ENCODE peak calls at places on chromosomes 6 and 20, in five cellular contexts. C is mesenchymal stem cell, W is trophoblast cell, Q is neuronal stem cell, P is mesendoderm. B is an unnamed sample.

GRCh38 chr20:18263723-18264122 is 24.6 kb upstream of the ZNF133 start:
- DNase-seq in C (no peak), W (peak; percentile 51), Q (no peak), P (peak; percentile 51), B (no peak)

GRCh38 chr20:49323622-49324238 is 45.9 kb upstream of the ZNFX1 start:
- DNase-seq in C (peak; percentile 74), W (peak; percentile 38), Q (no peak), P (peak; percentile 84), B (peak; percentile 74)

GRCh38 chr6:42402184-42402583 is 49.5 kb downstream of the TRERF1 start:
- DNase-seq in C (peak; percentile 71), W (peak; percentile 16), Q (no peak), P (no peak), B (peak; percentile 58)

GRCh38 chr6:37541346-37541745 is 41.7 kb upstream of the CCDC167 start:
- DNase-seq in C (no peak), W (no peak), Q (no peak), P (no peak), B (no peak)

GRCh38 chr6:84249724-84250123 is 22.3 kb upstream of the CEP162 start:
- DNase-seq in C (no peak), W (no peak), Q (no peak), P (peak; percentile 32), B (no peak)

GRCh38 chr6:106473807-106474206 is 113.3 kb downstream of the CRYBG1 start:
- DNase-seq in C (peak; percentile 59), W (no peak), Q (no peak), P (no peak), B (peak; percentile 80)

GRCh38 chr6:108686896-108687295 is 126.2 kb downstream of the FOXO3 start:
- DNase-seq in C (no peak), W (peak; percentile 30), Q (no peak), P (no peak), B (no peak)

GRCh38 chr6:48016027-48016755 is 94.8 kb downstream of the PTCHD4 start:
- DNase-seq in C (no peak), W (peak; percentile 73), Q (no peak), P (peak; percentile 5), B (no peak)

GRCh38 chr20:17479041-17479657 is 52.0 kb downstream of the BFSP1 start:
- DNase-seq in C (no peak), W (peak; percentile 51), Q (no peak), P (no peak), B (no peak)

GRCh38 chr20:48820649-48820973 is 7.2 kb downstream of the PREX1 start:
- DNase-seq in C (no peak), W (no peak), Q (no peak), P (no peak), B (no peak)

GRCh38 chr20:62291251-62292066 is 11.3 kb upstream of the ADRM1 start:
- DNase-seq in C (no peak), W (no peak), Q (no peak), P (no peak), B (no peak)

GRCh38 chr6:89734526-89734925 is 85.1 kb downstream of the MDN1 start:
- DNase-seq in C (no peak), W (peak; percentile 81), Q (no peak), P (peak; percentile 21), B (peak; percentile 18)

GRCh38 chr6:124590001-124590400 is 372.2 kb upstream of the RNF217 start:
- DNase-seq in C (no peak), W (peak; percentile 98), Q (no peak), P (peak; percentile 82), B (no peak)

GRCh38 chr6:104955927-104956662 is 812 bp upstream of the LIN28B start:
- DNase-seq in C (peak; percentile 61), W (no peak), Q (peak; percentile 76), P (peak; percentile 94), B (no peak)

GRCh38 chr6:135021310-135022049 is 33.1 kb downstream of the HBS1L start:
- DNase-seq in C (no peak), W (no peak), Q (no peak), P (no peak), B (no peak)
- H4K8ac ChIP-seq in C (no peak overlapping the region), W (no peak overlapping the region), Q (no peak overlapping the region), P (no peak overlapping the region), B (no peak overlapping the region)

GRCh38 chr6:2633763-2634150 is 117.0 kb downstream of the MYLK4 start:
- DNase-seq in C (no peak), W (no peak), Q (no peak), P (peak; percentile 10), B (no peak)
- H3K4me3 ChIP-seq in C (no peak overlapping the region), W (peak overlapping the region; percentile 72), Q (no peak overlapping the region), P (no peak overlapping the region), B (no peak overlapping the region)

GRCh38 chr6:169864148-169865030 is 113.0 kb downstream of the ERMARD start:
- DNase-seq in C (no peak), W (no peak), Q (no peak), P (no peak), B (no peak)
- H4K8ac ChIP-seq in C (no peak overlapping the region), W (no peak overlapping the region), Q (no peak overlapping the region), P (no peak overlapping the region), B (no peak overlapping the region)

GRCh38 chr6:28090902-28091586 is 10.7 kb downstream of the ZNF165 start:
- DNase-seq in C (no peak), W (no peak), Q (no peak), P (no peak), B (no peak)

DNA sequence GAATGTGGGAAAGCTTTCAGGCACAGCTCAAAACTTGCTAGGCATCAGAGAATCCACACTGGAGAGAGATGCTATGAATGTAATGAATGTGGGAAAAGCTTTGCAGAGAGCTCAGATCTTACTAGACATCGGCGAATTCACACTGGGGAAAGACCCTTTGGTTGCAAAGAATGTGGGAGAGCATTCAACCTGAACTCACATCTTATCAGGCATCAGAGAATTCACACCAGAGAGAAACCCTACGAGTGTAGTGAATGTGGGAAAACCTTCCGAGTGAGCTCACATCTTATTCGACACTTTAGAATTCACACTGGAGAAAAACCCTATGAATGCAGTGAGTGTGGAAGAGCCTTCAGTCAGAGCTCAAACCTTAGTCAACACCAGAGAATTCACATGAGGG is 8.7 kb downstream of the ZNF165 start:
- DNase-seq in C (no peak), W (no peak), Q (no peak), P (peak; percentile 6), B (no peak)
- H3K4me3 ChIP-seq in C (no peak overlapping the region), W (no peak overlapping the region), Q (no peak overlapping the region), P (peak overlapping the region; percentile 21), B (no peak overlapping the region)

GRCh38 chr6:99522531-99522930 is 7.3 kb upstream of the USP45 start:
- DNase-seq in C (peak; percentile 77), W (no peak), Q (no peak), P (peak; percentile 5), B (peak; percentile 71)

GRCh38 chr6:99520855-99521556 is 5.8 kb upstream of the USP45 start:
- DNase-seq in C (peak; percentile 89), W (peak; percentile 89), Q (peak; percentile 69), P (peak; percentile 89), B (peak; percentile 77)

GRCh38 chr6:99519446-99519845 is 4.2 kb upstream of the USP45 start:
- DNase-seq in C (no peak), W (no peak), Q (no peak), P (no peak), B (no peak)

GRCh38 chr6:99521557-99522286 is 6.5 kb upstream of the USP45 start:
- DNase-seq in C (peak; percentile 78), W (peak; percentile 39), Q (no peak), P (peak; percentile 72), B (peak; percentile 75)
- H4K8ac ChIP-seq in C (peak overlapping the region; percentile 83), W (peak overlapping the region; percentile 96), Q (no peak overlapping the region), P (no peak overlapping the region), B (peak overlapping the region; percentile 91)